ENCODE peak calls at places on chromosomes 16 and 17, in eight cellular contexts. One of them, this sample, is unnamed.

GRCh38 chr16:48536600-48537200 is 73.3 kb downstream of the N4BP1 start:
- DNase-seq in MM.1S: no peak
- DNase-seq in SK-N-SH: no peak
- DNase-seq in endothelial cell of umbilical vein: no peak
- DNase-seq in SK-N-MC: no peak
- DNase-seq in NT2/D1: no peak
- DNase-seq in fibroblast of lung: peak
- DNase-seq in DND-41: no peak
- DNase-seq in this sample: no peak

GRCh38 chr16:85316321-85316919 is 204.1 kb upstream of the CIBAR2 start:
- DNase-seq in MM.1S: peak
- DNase-seq in SK-N-SH: peak
- DNase-seq in endothelial cell of umbilical vein: peak
- DNase-seq in SK-N-MC: no peak
- DNase-seq in NT2/D1: peak
- DNase-seq in fibroblast of lung: peak
- DNase-seq in DND-41: peak
- DNase-seq in this sample: peak

GRCh38 chr16:13099822-13100221 is 198.4 kb downstream of the SHISA9 start:
- DNase-seq in MM.1S: no peak
- DNase-seq in SK-N-SH: no peak
- DNase-seq in endothelial cell of umbilical vein: no peak
- DNase-seq in SK-N-MC: no peak
- DNase-seq in NT2/D1: peak
- DNase-seq in fibroblast of lung: no peak
- DNase-seq in DND-41: no peak
- DNase-seq in this sample: no peak

GRCh38 chr16:88815901-88816589 is 4.3 kb upstream of the APRT start:
- DNase-seq in MM.1S: peak
- DNase-seq in SK-N-SH: peak
- DNase-seq in endothelial cell of umbilical vein: peak
- DNase-seq in SK-N-MC: no peak
- DNase-seq in NT2/D1: no peak
- DNase-seq in fibroblast of lung: no peak
- DNase-seq in DND-41: peak
- DNase-seq in this sample: peak

GRCh38 chr17:37737971-37738370 is 6.9 kb downstream of the HNF1B start:
- DNase-seq in MM.1S: no peak
- DNase-seq in SK-N-SH: no peak
- DNase-seq in endothelial cell of umbilical vein: no peak
- DNase-seq in SK-N-MC: no peak
- DNase-seq in NT2/D1: no peak
- DNase-seq in fibroblast of lung: peak
- DNase-seq in DND-41: no peak
- DNase-seq in this sample: peak

GRCh38 chr16:81797443-81797842 is 18.4 kb downstream of the PLCG2 start:
- DNase-seq in MM.1S: peak
- DNase-seq in SK-N-SH: no peak
- DNase-seq in endothelial cell of umbilical vein: no peak
- DNase-seq in SK-N-MC: no peak
- DNase-seq in NT2/D1: no peak
- DNase-seq in fibroblast of lung: no peak
- DNase-seq in DND-41: no peak
- DNase-seq in this sample: no peak

GRCh38 chr16:10859650-10860049 is 17.4 kb upstream of the CIITA start:
- DNase-seq in MM.1S: no peak
- DNase-seq in SK-N-SH: no peak
- DNase-seq in endothelial cell of umbilical vein: no peak
- DNase-seq in SK-N-MC: no peak
- DNase-seq in NT2/D1: no peak
- DNase-seq in fibroblast of lung: no peak
- DNase-seq in DND-41: no peak
- DNase-seq in this sample: no peak

GRCh38 chr16:77304883-77305282 is 105.7 kb downstream of the SYCE1L start:
- DNase-seq in MM.1S: no peak
- DNase-seq in SK-N-SH: no peak
- DNase-seq in endothelial cell of umbilical vein: no peak
- DNase-seq in SK-N-MC: no peak
- DNase-seq in NT2/D1: no peak
- DNase-seq in fibroblast of lung: no peak
- DNase-seq in DND-41: no peak
- DNase-seq in this sample: no peak

GRCh38 chr17:77681820-77682219 is 276.7 kb upstream of the TNRC6C start:
- DNase-seq in MM.1S: no peak
- DNase-seq in SK-N-SH: peak
- DNase-seq in endothelial cell of umbilical vein: no peak
- DNase-seq in SK-N-MC: no peak
- DNase-seq in NT2/D1: no peak
- DNase-seq in fibroblast of lung: peak
- DNase-seq in DND-41: no peak
- DNase-seq in this sample: peak

GRCh38 chr17:81218991-81219390 is 3.8 kb downstream of the CEP131 start:
- DNase-seq in MM.1S: no peak
- DNase-seq in SK-N-SH: no peak
- DNase-seq in endothelial cell of umbilical vein: no peak
- DNase-seq in SK-N-MC: no peak
- DNase-seq in NT2/D1: no peak
- DNase-seq in fibroblast of lung: no peak
- DNase-seq in DND-41: no peak
- DNase-seq in this sample: no peak

GRCh38 chr17:32876414-32877163 is at the start of gene MYO1D:
- DNase-seq in MM.1S: peak
- DNase-seq in SK-N-SH: peak
- DNase-seq in endothelial cell of umbilical vein: no peak
- DNase-seq in SK-N-MC: no peak
- DNase-seq in NT2/D1: peak
- DNase-seq in fibroblast of lung: no peak
- DNase-seq in DND-41: no peak
- DNase-seq in this sample: peak

GRCh38 chr16:80142940-80143339 is 397.9 kb upstream of the DYNLRB2 start:
- DNase-seq in MM.1S: no peak
- DNase-seq in SK-N-SH: no peak
- DNase-seq in endothelial cell of umbilical vein: no peak
- DNase-seq in SK-N-MC: no peak
- DNase-seq in NT2/D1: no peak
- DNase-seq in fibroblast of lung: no peak
- DNase-seq in DND-41: no peak
- DNase-seq in this sample: no peak

GRCh38 chr17:14359251-14359939 is 58.5 kb downstream of the HS3ST3B1 start:
- DNase-seq in MM.1S: no peak
- DNase-seq in SK-N-SH: no peak
- DNase-seq in endothelial cell of umbilical vein: no peak
- DNase-seq in SK-N-MC: no peak
- DNase-seq in NT2/D1: no peak
- DNase-seq in fibroblast of lung: no peak
- DNase-seq in DND-41: peak
- DNase-seq in this sample: no peak

DNA sequence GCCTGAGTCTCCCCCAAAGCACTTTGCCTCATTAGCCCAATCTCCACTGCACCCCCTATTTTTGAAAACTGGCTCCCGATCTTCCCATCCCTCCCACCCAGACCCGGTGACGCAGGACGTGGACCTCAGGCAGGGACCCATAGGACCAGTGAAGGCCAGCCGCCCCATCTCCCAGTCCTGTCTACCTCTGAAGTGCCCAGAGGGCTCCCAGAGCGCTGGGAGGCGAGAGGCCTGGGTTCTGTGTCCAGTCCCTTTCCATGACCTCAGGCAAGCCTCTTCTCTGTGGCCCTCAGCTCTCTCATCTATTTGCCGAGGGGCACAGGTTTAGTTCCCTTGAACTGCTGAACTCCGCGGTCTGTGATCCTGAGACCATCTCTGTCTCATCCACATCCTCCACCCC is 714 bp downstream of the TNS4 start:
- DNase-seq in MM.1S: no peak
- DNase-seq in SK-N-SH: no peak
- DNase-seq in endothelial cell of umbilical vein: no peak
- DNase-seq in SK-N-MC: no peak
- DNase-seq in NT2/D1: no peak
- DNase-seq in fibroblast of lung: no peak
- DNase-seq in DND-41: no peak
- DNase-seq in this sample: no peak
- H3K4me3 ChIP-seq in MM.1S: no peak
- H3K4me3 ChIP-seq in SK-N-SH: no peak
- H3K4me3 ChIP-seq in endothelial cell of umbilical vein: no peak
- H3K4me3 ChIP-seq in SK-N-MC: no peak
- H3K4me3 ChIP-seq in NT2/D1: no peak
- H3K4me3 ChIP-seq in fibroblast of lung: no peak
- H3K4me3 ChIP-seq in DND-41: no peak
- H3K4me3 ChIP-seq in this sample: no peak

DNA sequence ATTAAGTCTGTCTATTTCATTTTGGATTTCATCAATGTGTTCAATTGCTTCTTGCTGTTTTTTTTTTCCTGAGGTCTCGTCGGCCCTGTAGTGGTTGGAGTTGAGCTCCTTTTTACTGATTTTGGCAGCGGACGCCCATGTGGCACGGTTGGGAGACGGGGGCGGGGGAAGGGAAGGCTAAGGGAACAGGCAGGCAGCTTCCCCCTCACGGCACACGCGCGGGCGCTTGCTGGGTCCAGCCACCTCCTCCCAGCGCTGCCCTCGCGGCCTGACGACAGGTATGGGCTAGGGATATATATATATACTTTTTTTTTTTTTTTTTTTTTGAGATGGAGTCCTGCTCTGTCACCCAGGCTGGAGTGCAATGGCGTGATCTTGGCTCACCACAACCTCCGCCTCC is 11.4 kb downstream of the HSF5 start:
- DNase-seq in MM.1S: no peak
- DNase-seq in SK-N-SH: no peak
- DNase-seq in endothelial cell of umbilical vein: no peak
- DNase-seq in SK-N-MC: no peak
- DNase-seq in NT2/D1: no peak
- DNase-seq in fibroblast of lung: no peak
- DNase-seq in DND-41: no peak
- DNase-seq in this sample: no peak
- H3K9ac ChIP-seq in MM.1S: no peak
- H3K9ac ChIP-seq in SK-N-SH: no peak
- H3K9ac ChIP-seq in endothelial cell of umbilical vein: no peak
- H3K9ac ChIP-seq in SK-N-MC: no peak
- H3K9ac ChIP-seq in NT2/D1: no peak
- H3K9ac ChIP-seq in fibroblast of lung: no peak
- H3K9ac ChIP-seq in DND-41: no peak
- H3K9ac ChIP-seq in this sample: no peak

GRCh38 chr17:50274142-50274944 is at the start of gene TMEM92:
- DNase-seq in MM.1S: no peak
- DNase-seq in SK-N-SH: peak
- DNase-seq in endothelial cell of umbilical vein: no peak
- DNase-seq in SK-N-MC: no peak
- DNase-seq in NT2/D1: peak
- DNase-seq in fibroblast of lung: no peak
- DNase-seq in DND-41: peak
- DNase-seq in this sample: no peak
- H3K4me3 ChIP-seq in MM.1S: peak
- H3K4me3 ChIP-seq in SK-N-SH: peak
- H3K4me3 ChIP-seq in endothelial cell of umbilical vein: no peak
- H3K4me3 ChIP-seq in SK-N-MC: peak
- H3K4me3 ChIP-seq in NT2/D1: peak
- H3K4me3 ChIP-seq in fibroblast of lung: no peak
- H3K4me3 ChIP-seq in DND-41: no peak
- H3K4me3 ChIP-seq in this sample: peak

DNA sequence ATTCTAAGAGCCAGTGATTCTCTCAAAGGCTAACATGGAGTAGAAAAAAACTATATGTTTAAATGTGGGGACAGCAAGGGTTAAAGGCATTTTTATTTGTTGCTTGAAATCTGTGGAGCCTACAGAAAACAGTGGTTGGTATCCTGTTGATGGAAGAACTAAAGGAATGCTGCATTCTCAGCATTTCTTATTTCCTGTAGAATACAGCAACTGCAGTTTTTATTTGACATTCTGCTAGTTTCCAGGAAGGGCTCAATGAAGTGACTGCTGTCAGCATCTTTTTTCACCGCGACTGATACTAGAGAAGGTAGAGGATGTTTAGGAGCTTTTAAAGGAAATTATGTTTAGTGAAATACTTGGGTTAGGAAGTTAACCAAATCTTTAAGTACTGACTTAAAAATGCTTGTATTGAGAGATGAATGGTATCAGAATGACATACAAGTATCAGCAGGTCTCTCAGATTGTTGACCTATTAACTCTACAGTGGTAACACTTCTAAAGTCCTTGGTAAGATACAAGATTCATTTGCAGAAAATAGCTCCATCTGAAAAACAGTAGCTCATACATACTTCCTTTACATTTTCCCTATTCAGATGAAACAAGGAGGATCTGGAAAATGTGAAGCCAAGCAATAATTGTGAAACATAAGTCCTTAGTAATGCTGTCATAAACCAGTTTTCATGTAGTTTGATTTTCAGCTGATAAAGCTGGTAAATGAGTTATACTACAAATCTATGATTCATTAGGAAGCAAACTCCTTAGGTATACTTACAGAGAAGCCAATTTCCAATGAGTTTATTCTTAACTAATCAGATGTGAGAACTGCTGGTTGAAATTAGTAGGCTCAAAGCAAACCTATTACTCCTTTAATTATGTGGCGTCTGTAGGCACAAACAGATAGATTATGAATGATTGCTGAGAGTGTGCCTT is 15.2 kb downstream of the CLTC start:
- DNase-seq in MM.1S: peak
- DNase-seq in SK-N-SH: no peak
- DNase-seq in endothelial cell of umbilical vein: peak
- DNase-seq in SK-N-MC: peak
- DNase-seq in NT2/D1: no peak
- DNase-seq in fibroblast of lung: no peak
- DNase-seq in DND-41: no peak
- DNase-seq in this sample: peak
- H3K9ac ChIP-seq in MM.1S: no peak
- H3K9ac ChIP-seq in SK-N-SH: no peak
- H3K9ac ChIP-seq in endothelial cell of umbilical vein: no peak
- H3K9ac ChIP-seq in SK-N-MC: peak
- H3K9ac ChIP-seq in NT2/D1: no peak
- H3K9ac ChIP-seq in fibroblast of lung: no peak
- H3K9ac ChIP-seq in DND-41: no peak
- H3K9ac ChIP-seq in this sample: peak

GRCh38 chr16:86515420-86515779 is 5.1 kb downstream of the FOXF1 start:
- DNase-seq in MM.1S: no peak
- DNase-seq in SK-N-SH: no peak
- DNase-seq in endothelial cell of umbilical vein: no peak
- DNase-seq in SK-N-MC: no peak
- DNase-seq in NT2/D1: no peak
- DNase-seq in fibroblast of lung: no peak
- DNase-seq in DND-41: no peak
- DNase-seq in this sample: no peak
- H3K4me3 ChIP-seq in MM.1S: no peak
- H3K4me3 ChIP-seq in SK-N-SH: no peak
- H3K4me3 ChIP-seq in endothelial cell of umbilical vein: no peak
- H3K4me3 ChIP-seq in SK-N-MC: no peak
- H3K4me3 ChIP-seq in NT2/D1: peak
- H3K4me3 ChIP-seq in fibroblast of lung: peak
- H3K4me3 ChIP-seq in DND-41: no peak
- H3K4me3 ChIP-seq in this sample: peak

GRCh38 chr17:70099884-70100283 is 24.9 kb downstream of the KCNJ16 start:
- DNase-seq in MM.1S: no peak
- DNase-seq in SK-N-SH: no peak
- DNase-seq in endothelial cell of umbilical vein: peak
- DNase-seq in SK-N-MC: no peak
- DNase-seq in NT2/D1: no peak
- DNase-seq in fibroblast of lung: no peak
- DNase-seq in DND-41: no peak
- DNase-seq in this sample: no peak
- H3K9ac ChIP-seq in MM.1S: no peak
- H3K9ac ChIP-seq in SK-N-SH: no peak
- H3K9ac ChIP-seq in endothelial cell of umbilical vein: no peak
- H3K9ac ChIP-seq in SK-N-MC: no peak
- H3K9ac ChIP-seq in NT2/D1: no peak
- H3K9ac ChIP-seq in fibroblast of lung: no peak
- H3K9ac ChIP-seq in DND-41: no peak
- H3K9ac ChIP-seq in this sample: no peak

This sample was measured in adipocyte.